ENCODE peak calls at places on chromosome 1, in five cellular contexts. F, G, K, V and X are unnamed samples.

GRCh38 chr1:103180660-103181059 is 72.3 kb upstream of the COL11A1 start:
- DNase-seq in F (no peak), V (no peak), G (no peak), K (no peak), X (no peak)

GRCh38 chr1:219927956-219928790 is at the start of gene SLC30A10:
- DNase-seq in F (no peak), K (no peak), V (no peak), G (peak), X (no peak)

GRCh38 chr1:25527226-25527846 is 16.1 kb upstream of the LDLRAP1 start:
- DNase-seq in V (no peak), G (no peak), K (no peak), F (no peak), X (peak)

GRCh38 chr1:147762233-147763024 is 2.0 kb upstream of the GJA5 start:
- DNase-seq in F (no peak), G (no peak), V (no peak), K (no peak), X (no peak)

GRCh38 chr1:23646571-23646970 is 45.0 kb upstream of the RPL11 start:
- DNase-seq in G (no peak), V (no peak), K (no peak), F (no peak), X (no peak)

GRCh38 chr1:227748496-227749182 is 13.4 kb downstream of the SNAP47 start:
- DNase-seq in F (no peak), G (no peak), V (peak), K (no peak), X (no peak)

GRCh38 chr1:1290238-1290731 is 10.0 kb downstream of the SCNN1D start:
- DNase-seq in V (no peak), F (peak), K (peak), G (peak), X (no peak)

GRCh38 chr1:186183219-186183618 is 191.8 kb downstream of the TPR start:
- DNase-seq in F (no peak), K (no peak), V (peak), G (no peak), X (no peak)

GRCh38 chr1:53666566-53666965 is 72.4 kb downstream of the GLIS1 start:
- DNase-seq in V (no peak), G (no peak), K (no peak), F (no peak), X (peak)

GRCh38 chr1:92410706-92411105 is 76.0 kb downstream of the GFI1 start:
- DNase-seq in G (no peak), V (no peak), K (peak), F (no peak), X (no peak)

GRCh38 chr1:186225089-186225488 is 150.0 kb downstream of the TPR start:
- DNase-seq in V (no peak), G (no peak), K (no peak), F (no peak), X (no peak)

GRCh38 chr1:196774195-196774594 is 445 bp upstream of the CFHR3 start:
- DNase-seq in V (no peak), K (no peak), G (no peak), F (no peak), X (no peak)

GRCh38 chr1:98210064-98210463 is 289.2 kb upstream of the DPYD start:
- DNase-seq in V (no peak), F (no peak), G (no peak), K (no peak), X (no peak)

GRCh38 chr1:36517415-36517814 is 34.7 kb upstream of the CSF3R start:
- DNase-seq in G (no peak), V (no peak), K (no peak), F (no peak), X (no peak)

GRCh38 chr1:41936107-41936506 is 17.4 kb upstream of the HIVEP3 start:
- DNase-seq in K (no peak), F (no peak), V (no peak), G (no peak), X (no peak)

GRCh38 chr1:175824079-175824478 is 80.7 kb upstream of the TNR start:
- DNase-seq in G (no peak), F (no peak), K (no peak), V (no peak), X (no peak)

GRCh38 chr1:177872563-177872900 is 97.3 kb downstream of the SEC16B start:
- DNase-seq in V (no peak), K (no peak), F (no peak), G (no peak), X (no peak)

GRCh38 chr1:232767381-232768074 is 37.7 kb upstream of the MAP10 start:
- DNase-seq in F (no peak), V (no peak), G (no peak), K (no peak), X (no peak)

GRCh38 chr1:171355727-171356126 is 41.7 kb downstream of the FMO4 start:
- DNase-seq in F (no peak), K (no peak), V (no peak), G (no peak), X (no peak)

GRCh38 chr1:103109291-103109920 is 1.1 kb upstream of the COL11A1 start:
- DNase-seq in F (no peak), V (no peak), G (no peak), K (no peak), X (no peak)

GRCh38 chr1:225451840-225452515 is 24.1 kb upstream of the LBR start:
- DNase-seq in V (peak), F (no peak), G (no peak), K (no peak), X (peak)

GRCh38 chr1:167689569-167689925 is 32.2 kb upstream of the MPZL1 start:
- DNase-seq in K (no peak), G (no peak), F (no peak), V (no peak), X (no peak)

GRCh38 chr1:173447224-173447623 is 29.9 kb upstream of the PRDX6 start:
- DNase-seq in K (no peak), V (no peak), G (no peak), F (no peak), X (no peak)

GRCh38 chr1:26538480-26539412 is 9.2 kb downstream of the RPS6KA1 start:
- DNase-seq in K (peak), G (no peak), V (no peak), F (no peak), X (no peak)

GRCh38 chr1:165481820-165482532 is 37.0 kb upstream of the RXRG start:
- DNase-seq in F (no peak), G (no peak), K (no peak), V (no peak), X (no peak)

GRCh38 chr1:151854658-151855057 is 1.1 kb upstream of the THEM5 start:
- DNase-seq in F (no peak), V (no peak), G (no peak), K (no peak), X (no peak)

GRCh38 chr1:114023377-114023776 is 44.1 kb downstream of the OLFML3 start:
- DNase-seq in K (no peak), G (no peak), V (no peak), F (no peak), X (no peak)

GRCh38 chr1:39671793-39672550 is at the start of gene NT5C1A:
- DNase-seq in V (no peak), K (no peak), F (peak), G (no peak), X (peak)

GRCh38 chr1:159932296-159933285 is 7.3 kb upstream of the TAGLN2 start:
- DNase-seq in V (no peak), K (no peak), G (no peak), F (no peak), X (peak)

GRCh38 chr1:93638981-93639380 is 42.7 kb downstream of the BCAR3 start:
- DNase-seq in K (no peak), F (no peak), V (no peak), G (no peak), X (no peak)

GRCh38 chr1:55070291-55070690 is 30.9 kb downstream of the PCSK9 start:
- DNase-seq in F (no peak), K (no peak), G (no peak), V (no peak), X (no peak)

GRCh38 chr1:203511513-203511912 is 17.6 kb downstream of the OPTC start:
- DNase-seq in F (no peak), V (no peak), G (no peak), K (no peak), X (no peak)

GRCh38 chr1:79059361-79059760 is 52.8 kb upstream of the ADGRL4 start:
- DNase-seq in G (no peak), K (no peak), F (no peak), V (no peak), X (no peak)

GRCh38 chr1:221989741-221990140 is 247.9 kb upstream of the DUSP10 start:
- DNase-seq in F (no peak), G (no peak), V (no peak), K (no peak), X (no peak)

GRCh38 chr1:28328228-28328648 is 602 bp upstream of the MED18 start:
- DNase-seq in K (no peak), V (no peak), F (no peak), G (no peak), X (no peak)

GRCh38 chr1:91124989-91125417 is 103.2 kb upstream of the ZNF644 start:
- DNase-seq in K (no peak), V (no peak), F (no peak), G (no peak), X (no peak)

GRCh38 chr1:7383671-7384070 is 387.4 kb upstream of the VAMP3 start:
- DNase-seq in G (no peak), K (no peak), V (no peak), F (no peak), X (no peak)

GRCh38 chr1:246680180-246680579 is 44.0 kb upstream of the SCCPDH start:
- DNase-seq in V (no peak), K (no peak), G (no peak), F (no peak), X (no peak)

GRCh38 chr1:115184260-115184950 is 95.1 kb upstream of the TSPAN2 start:
- DNase-seq in F (no peak), V (no peak), G (no peak), K (no peak), X (no peak)
- TF ChIP-seq CTCF in F (no peak), V (no peak), G (no peak), K (no peak), X (no peak)

GRCh38 chr1:204623365-204623893 is 62.1 kb downstream of the LRRN2 start:
- DNase-seq in V (no peak), K (no peak), G (no peak), F (no peak), X (no peak)

GRCh38 chr1:204621996-204622395 is 63.5 kb downstream of the LRRN2 start:
- DNase-seq in K (no peak), G (no peak), F (no peak), V (no peak), X (no peak)

GRCh38 chr1:204621391-204621790 is 64.1 kb downstream of the LRRN2 start:
- DNase-seq in F (no peak), V (no peak), G (no peak), K (no peak), X (no peak)

GRCh38 chr1:204624631-204625216 is 60.8 kb downstream of the LRRN2 start:
- DNase-seq in K (no peak), F (no peak), V (no peak), G (no peak), X (no peak)

DNA sequence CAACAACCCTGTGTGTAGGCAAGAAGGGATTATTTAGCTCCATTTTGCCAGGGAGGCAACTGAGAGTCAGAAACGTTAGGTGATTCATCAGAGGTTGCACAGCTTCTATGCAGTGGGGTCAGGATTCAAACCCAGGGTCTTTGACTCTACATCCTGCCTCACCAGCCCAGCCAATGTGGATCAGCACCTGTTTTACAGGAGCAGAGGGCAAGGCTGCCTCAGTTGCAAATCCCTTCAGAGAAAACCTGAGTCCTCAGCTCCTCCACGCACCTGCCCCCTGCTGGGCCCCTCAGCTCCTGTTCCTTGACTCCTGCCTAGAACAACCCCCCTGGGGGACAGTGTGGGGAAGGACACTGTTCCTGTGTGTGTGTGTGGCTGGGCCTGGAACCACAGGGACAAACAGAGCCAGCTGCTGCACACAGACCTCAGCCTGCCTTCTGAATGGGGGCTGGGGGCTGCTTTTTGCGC is 61.6 kb downstream of the LRRN2 start:
- DNase-seq in G (peak), K (no peak), V (no peak), F (peak), X (no peak)
- TF ChIP-seq CTCF in G (peak), K (no peak), V (no peak), F (no peak), X (no peak)

DNA sequence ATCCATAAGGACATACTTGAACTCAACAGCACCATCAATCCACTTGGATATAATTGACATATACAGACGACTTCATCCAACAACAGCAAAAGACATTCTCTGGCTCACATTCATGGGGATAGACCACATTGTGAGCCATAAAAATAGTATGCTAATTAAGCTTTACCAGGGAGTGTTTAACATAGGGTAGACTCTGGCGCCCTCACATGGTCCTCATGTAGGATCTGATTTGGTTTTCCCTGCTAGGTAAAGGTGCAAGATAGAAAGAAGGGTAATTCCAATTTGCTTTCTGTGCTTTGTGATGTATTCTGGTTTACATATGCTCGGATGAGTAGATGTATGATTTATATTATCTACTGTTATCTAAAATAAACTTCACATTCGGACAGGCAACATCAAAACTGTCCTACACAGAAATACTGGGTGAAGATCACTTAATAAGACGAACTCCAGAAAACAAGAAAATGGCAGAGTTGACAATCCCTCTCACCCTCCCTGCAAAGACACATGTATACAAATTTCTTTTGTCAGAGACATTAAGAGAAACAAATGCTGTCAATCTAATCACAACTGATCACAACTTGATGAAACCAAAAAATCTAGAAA is 27.7 kb downstream of the CR1L start:
- DNase-seq in K (no peak), F (no peak), V (no peak), G (no peak), X (no peak)
- TF ChIP-seq CTCF in K (peak), F (no peak), V (peak), G (peak), X (peak)

GRCh38 chr1:163162281-163162937 is 40.3 kb downstream of the RGS5 start:
- DNase-seq in V (no peak), G (no peak), K (no peak), F (no peak), X (no peak)
- TF ChIP-seq CTCF in V (no peak), G (no peak), K (no peak), F (no peak), X (peak)

GRCh38 chr1:156929596-156930238 is 9.3 kb downstream of the LRRC71 start:
- DNase-seq in K (no peak), F (no peak), G (no peak), V (no peak), X (peak)

GRCh38 chr1:156925154-156926010 is 5.0 kb downstream of the LRRC71 start:
- DNase-seq in F (no peak), G (no peak), K (no peak), V (no peak), X (no peak)

GRCh38 chr1:156928043-156928602 is 7.7 kb downstream of the LRRC71 start:
- DNase-seq in K (no peak), G (no peak), F (no peak), V (no peak), X (no peak)

GRCh38 chr1:156926175-156926574 is 5.7 kb downstream of the LRRC71 start:
- DNase-seq in F (no peak), K (no peak), G (no peak), V (no peak), X (no peak)

GRCh38 chr1:156927215-156928042 is 7.0 kb downstream of the LRRC71 start:
- DNase-seq in F (peak), G (peak), V (no peak), K (peak), X (no peak)
- TF ChIP-seq CTCF in F (peak), G (peak), V (peak), K (no peak), X (peak)

GRCh38 chr1:235093685-235094592 is 34.7 kb downstream of the TOMM20 start:
- DNase-seq in F (peak), G (peak), V (no peak), K (peak), X (no peak)

GRCh38 chr1:235088907-235089306 is 39.7 kb downstream of the TOMM20 start:
- DNase-seq in K (no peak), G (no peak), F (no peak), V (peak), X (no peak)

GRCh38 chr1:235090406-235091069 is 38.1 kb downstream of the TOMM20 start:
- DNase-seq in K (no peak), G (no peak), F (no peak), V (peak), X (no peak)

GRCh38 chr1:235095938-235096562 is 32.6 kb downstream of the TOMM20 start:
- DNase-seq in K (no peak), V (no peak), G (no peak), F (no peak), X (no peak)

GRCh38 chr1:235093013-235093618 is 35.5 kb downstream of the TOMM20 start:
- DNase-seq in V (no peak), F (no peak), G (peak), K (no peak), X (no peak)
- TF ChIP-seq CTCF in V (no peak), F (no peak), G (no peak), K (no peak), X (no peak)

DNA sequence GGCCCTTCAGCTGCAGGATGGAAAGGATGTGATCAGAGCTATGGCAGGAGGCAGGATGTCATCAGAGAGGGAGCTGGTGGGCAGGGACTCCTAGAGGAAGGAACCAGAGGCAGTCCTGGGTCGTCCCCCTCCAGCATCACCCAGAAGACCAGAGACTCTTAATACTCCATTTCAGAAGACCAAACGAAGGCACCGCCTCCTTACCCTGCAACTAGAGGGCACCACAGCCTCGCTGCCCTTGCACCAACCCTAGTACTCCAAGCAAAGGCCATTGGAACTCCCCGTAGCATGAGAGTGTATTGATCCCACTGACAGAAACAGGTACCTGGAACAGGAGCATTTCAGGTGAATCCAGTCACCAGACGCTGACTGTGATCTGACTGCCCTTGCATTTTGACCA is 598.1 kb downstream of the NPHP4 start:
- DNase-seq in F (no peak), V (peak), G (no peak), K (no peak), X (no peak)
- TF ChIP-seq CTCF in F (no peak), V (no peak), G (no peak), K (no peak), X (no peak)

GRCh38 chr1:44366576-44366975 is 11.5 kb upstream of the ERI3 start:
- DNase-seq in V (no peak), G (no peak), K (no peak), F (no peak), X (no peak)

GRCh38 chr1:44359234-44359937 is 4.3 kb upstream of the ERI3 start:
- DNase-seq in F (no peak), G (no peak), K (no peak), V (no peak), X (no peak)

GRCh38 chr1:44357710-44358109 is 2.7 kb upstream of the ERI3 start:
- DNase-seq in F (no peak), V (no peak), G (no peak), K (no peak), X (no peak)

GRCh38 chr1:44355582-44356305 is 687 bp upstream of the ERI3 start:
- DNase-seq in K (no peak), G (no peak), F (no peak), V (no peak), X (no peak)

DNA sequence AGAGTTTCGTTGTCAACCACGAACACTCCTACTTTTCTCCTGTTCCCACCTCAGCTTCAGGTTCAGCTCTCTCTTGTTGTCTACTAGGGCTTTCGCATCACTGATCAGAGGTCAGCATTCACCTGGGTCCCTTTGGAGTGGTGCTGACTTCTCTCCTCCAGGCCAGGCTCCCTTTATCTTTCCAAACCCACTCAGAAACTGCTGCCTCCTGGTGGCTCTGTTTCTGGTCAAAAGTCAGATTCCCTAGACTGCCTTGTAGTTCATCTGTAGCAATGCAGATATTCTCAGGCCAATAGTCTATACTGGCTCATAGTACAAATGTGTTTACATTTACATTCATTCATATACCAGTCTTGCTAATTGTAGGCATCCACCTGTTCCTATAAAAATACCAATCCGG is 6.4 kb upstream of the ERI3 start:
- DNase-seq in V (no peak), G (no peak), K (no peak), F (no peak), X (no peak)
- TF ChIP-seq CTCF in V (no peak), G (peak), K (no peak), F (no peak), X (peak)

GRCh38 chr1:211009944-211010343 is 124.0 kb downstream of the KCNH1 start:
- DNase-seq in G (no peak), K (no peak), F (no peak), V (no peak), X (no peak)
- TF ChIP-seq CTCF in G (no peak), K (no peak), F (no peak), V (no peak), X (no peak)

GRCh38 chr1:155309423-155310021 is 856 bp downstream of the FDPS start:
- DNase-seq in V (no peak), K (no peak), F (no peak), G (no peak), X (no peak)
- TF ChIP-seq CTCF in V (no peak), K (no peak), F (no peak), G (no peak), X (peak)